ENCODE peak calls at places on chromosome 21, in nine cellular contexts. Z is HepG2, W is stomach, H is GM12892, P is prostate gland, O is GM12891, N is breast epithelium, M is K562, D is transverse colon. C is an unnamed sample.

GRCh38 chr21:43812139-43812821 is 22.9 kb downstream of the RRP1 start:
- DNase-seq in N (no peak), O (no peak), M (no peak), D (peak), W (peak), H (no peak), P (peak), Z (peak), C (peak)

GRCh38 chr21:36630485-36631206 is 68.3 kb upstream of the SIM2 start:
- DNase-seq in M (peak), D (peak), O (peak), Z (peak), N (peak), P (peak), H (peak), W (peak), C (peak)

GRCh38 chr21:25912402-25912746 is 177.6 kb downstream of the GABPA start:
- DNase-seq in N (no peak), W (no peak), O (no peak), H (no peak), D (no peak), P (no peak), Z (no peak), M (no peak), C (no peak)

GRCh38 chr21:46604975-46605758 is at the start of gene S100B:
- DNase-seq in W (no peak), N (no peak), P (no peak), M (peak), Z (no peak), H (no peak), O (no peak), D (no peak), C (no peak)

GRCh38 chr21:40194181-40194580 is 326.9 kb downstream of the PCP4 start:
- DNase-seq in O (no peak), D (no peak), W (no peak), M (no peak), Z (no peak), N (no peak), P (no peak), H (no peak), C (no peak)

GRCh38 chr21:42880352-42880751 is 1.0 kb upstream of the WDR4 start:
- DNase-seq in Z (no peak), O (no peak), N (no peak), P (no peak), D (no peak), W (no peak), M (no peak), H (no peak), C (no peak)

GRCh38 chr21:31666445-31667010 is 7.0 kb downstream of the SOD1 start:
- DNase-seq in H (no peak), M (no peak), N (no peak), W (no peak), D (no peak), P (no peak), O (no peak), Z (no peak), C (no peak)

GRCh38 chr21:32514275-32515055 is 70.9 kb downstream of the TCP10L start:
- DNase-seq in N (no peak), W (no peak), D (no peak), P (no peak), O (no peak), M (no peak), H (no peak), Z (no peak), C (no peak)

GRCh38 chr21:43794857-43795256 is 5.5 kb downstream of the RRP1 start:
- DNase-seq in N (no peak), H (no peak), D (no peak), W (no peak), Z (no peak), M (no peak), O (no peak), P (no peak), C (no peak)

GRCh38 chr21:29238967-29239289 is 59.8 kb upstream of the BACH1 start:
- DNase-seq in W (no peak), D (no peak), O (no peak), P (no peak), M (no peak), H (no peak), N (no peak), Z (no peak), C (no peak)

GRCh38 chr21:42653492-42654061 is at the start of gene PDE9A:
- DNase-seq in Z (no peak), P (peak), W (no peak), M (peak), H (no peak), D (peak), N (no peak), O (no peak), C (no peak)

GRCh38 chr21:25901580-25901979 is 166.8 kb downstream of the GABPA start:
- DNase-seq in M (no peak), O (no peak), P (no peak), N (no peak), H (no peak), D (no peak), Z (no peak), W (no peak), C (no peak)

GRCh38 chr21:42781150-42781980 is 98.0 kb downstream of the WDR4 start:
- DNase-seq in M (no peak), W (peak), H (no peak), P (peak), D (peak), N (no peak), O (no peak), Z (peak), C (peak)

GRCh38 chr21:44349847-44350772 is 3.3 kb upstream of the TRPM2 start:
- DNase-seq in Z (no peak), H (no peak), O (no peak), N (no peak), D (no peak), P (no peak), M (no peak), W (no peak), C (no peak)

GRCh38 chr21:38277501-38278111 is 20.8 kb downstream of the KCNJ15 start:
- DNase-seq in D (no peak), O (no peak), W (no peak), H (no peak), M (no peak), N (no peak), P (no peak), Z (no peak), C (peak)
- TF ChIP-seq POLR2AphosphoS5 in D (no peak), O (no peak), W (no peak), H (no peak), M (peak), N (no peak), P (no peak), Z (no peak), C (peak)

DNA sequence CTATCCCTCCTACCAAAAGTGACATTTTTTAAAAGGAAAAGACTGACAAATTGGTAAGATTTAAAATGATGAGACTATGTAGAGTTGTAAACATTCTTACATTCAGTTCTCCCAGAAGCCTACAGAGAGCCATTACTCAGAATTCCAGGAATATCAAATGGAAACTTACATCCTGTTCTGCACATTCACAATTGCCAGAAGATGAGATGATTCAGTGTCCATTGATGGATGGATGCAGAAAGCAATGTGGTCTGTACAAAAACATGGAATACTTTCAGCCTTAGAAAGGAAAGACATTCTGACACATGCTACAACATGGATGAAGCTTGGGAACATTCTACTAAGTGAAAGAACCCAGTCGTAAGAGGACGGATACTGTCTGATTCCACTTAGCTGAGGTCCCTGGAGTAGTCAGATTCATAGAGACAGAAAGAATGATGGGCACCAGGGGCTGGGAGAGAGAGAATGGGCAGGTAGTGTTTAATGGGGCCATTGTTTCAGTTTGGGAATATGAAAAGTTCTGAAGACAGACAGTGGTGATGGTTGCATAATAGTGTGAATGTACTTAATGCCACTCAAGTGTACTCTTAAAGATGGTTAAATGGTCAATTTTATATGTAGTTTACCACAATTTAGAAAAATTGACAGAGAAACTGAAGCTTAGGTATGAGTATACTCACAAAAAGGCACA is 16.6 kb downstream of the MX1 start:
- DNase-seq in D (no peak), H (no peak), O (no peak), N (peak), Z (no peak), M (no peak), W (no peak), P (no peak), C (no peak)
- TF ChIP-seq POLR2AphosphoS5 in D (no peak), H (no peak), O (peak), N (no peak), Z (no peak), M (no peak), W (no peak), P (no peak), C (no peak)

GRCh38 chr21:35023396-35024070 is 25.6 kb downstream of the RUNX1 start:
- DNase-seq in O (no peak), P (no peak), N (no peak), M (no peak), W (no peak), D (no peak), Z (peak), H (no peak), C (no peak)
- TF ChIP-seq POLR2AphosphoS5 in O (no peak), P (no peak), N (no peak), M (no peak), W (no peak), D (no peak), Z (no peak), H (no peak), C (no peak)

DNA sequence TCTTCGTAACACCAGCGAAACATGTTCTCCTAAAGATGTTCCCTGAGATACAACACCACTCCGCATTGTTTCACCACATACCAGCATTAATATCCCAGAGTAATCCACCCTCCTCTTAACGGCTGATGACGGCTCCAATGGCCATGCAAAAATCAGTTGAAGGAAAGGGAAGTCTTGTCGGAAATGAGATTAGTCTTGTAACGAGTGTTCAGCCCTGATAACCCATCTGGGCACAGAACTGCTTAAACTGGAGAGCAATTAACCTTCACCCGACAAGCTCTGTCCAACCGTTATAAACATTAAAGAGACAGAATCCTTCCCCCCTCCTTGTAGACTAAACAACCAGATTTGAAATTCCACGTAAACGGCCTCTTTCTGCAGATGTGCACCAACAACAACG is 21.9 kb downstream of the ERG start:
- DNase-seq in D (no peak), Z (no peak), H (no peak), O (no peak), P (no peak), M (peak), N (no peak), W (no peak), C (peak)
- TF ChIP-seq POLR2AphosphoS5 in D (no peak), Z (no peak), H (no peak), O (no peak), P (no peak), M (peak), N (peak), W (peak), C (peak)

C was measured in endothelial cell of umbilical vein.